ENCODE peak calls at places on chromosomes 11 and 22, in ten cellular contexts. One of them, this sample, is unnamed.

GRCh38 chr11:11667056-11667455 is 45.3 kb upstream of the GALNT18 start:
- DNase-seq in endothelial cell: no peak
- DNase-seq in activated T-cell treated with anti-CD3 and anti-CD28 coated beads for 48 hours: no peak
- DNase-seq in neuronal stem cell: no peak
- DNase-seq in WTC11: no peak
- DNase-seq in naive thymus-derived CD4-positive, alpha-beta T cell: no peak
- DNase-seq in HTR-8/SVneo: no peak
- DNase-seq in mammary epithelial cell: no peak
- DNase-seq in fibroblast of the conjunctiva: no peak
- DNase-seq in neural crest cell: no peak
- DNase-seq in this sample: no peak

GRCh38 chr11:64534391-64534801 is 56.6 kb upstream of the SLC22A12 start:
- DNase-seq in endothelial cell: no peak
- DNase-seq in activated T-cell treated with anti-CD3 and anti-CD28 coated beads for 48 hours: no peak
- DNase-seq in neuronal stem cell: no peak
- DNase-seq in WTC11: no peak
- DNase-seq in naive thymus-derived CD4-positive, alpha-beta T cell: no peak
- DNase-seq in HTR-8/SVneo: no peak
- DNase-seq in mammary epithelial cell: no peak
- DNase-seq in fibroblast of the conjunctiva: no peak
- DNase-seq in neural crest cell: no peak
- DNase-seq in this sample: no peak

GRCh38 chr22:21038405-21038804 is 6.0 kb upstream of the SLC7A4 start:
- DNase-seq in endothelial cell: no peak
- DNase-seq in activated T-cell treated with anti-CD3 and anti-CD28 coated beads for 48 hours: no peak
- DNase-seq in neuronal stem cell: no peak
- DNase-seq in WTC11: no peak
- DNase-seq in naive thymus-derived CD4-positive, alpha-beta T cell: no peak
- DNase-seq in HTR-8/SVneo: no peak
- DNase-seq in mammary epithelial cell: no peak
- DNase-seq in fibroblast of the conjunctiva: no peak
- DNase-seq in neural crest cell: no peak
- DNase-seq in this sample: no peak

GRCh38 chr11:128684582-128685382 is 9.1 kb upstream of the FLI1 start:
- DNase-seq in endothelial cell: no peak
- DNase-seq in activated T-cell treated with anti-CD3 and anti-CD28 coated beads for 48 hours: no peak
- DNase-seq in neuronal stem cell: no peak
- DNase-seq in WTC11: peak; percentile 62
- DNase-seq in naive thymus-derived CD4-positive, alpha-beta T cell: no peak
- DNase-seq in HTR-8/SVneo: no peak
- DNase-seq in mammary epithelial cell: no peak
- DNase-seq in fibroblast of the conjunctiva: no peak
- DNase-seq in neural crest cell: no peak
- DNase-seq in this sample: no peak

GRCh38 chr11:19978668-19979518 is 181.4 kb downstream of the DBX1 start:
- DNase-seq in endothelial cell: no peak
- DNase-seq in activated T-cell treated with anti-CD3 and anti-CD28 coated beads for 48 hours: no peak
- DNase-seq in neuronal stem cell: no peak
- DNase-seq in WTC11: no peak
- DNase-seq in naive thymus-derived CD4-positive, alpha-beta T cell: no peak
- DNase-seq in HTR-8/SVneo: peak; percentile 21
- DNase-seq in mammary epithelial cell: peak; percentile 85
- DNase-seq in fibroblast of the conjunctiva: peak; percentile 90
- DNase-seq in neural crest cell: no peak
- DNase-seq in this sample: peak; percentile 59

GRCh38 chr11:114059278-114059983 is at the start of gene ZBTB16:
- DNase-seq in endothelial cell: peak; percentile 46
- DNase-seq in activated T-cell treated with anti-CD3 and anti-CD28 coated beads for 48 hours: peak; percentile 35
- DNase-seq in neuronal stem cell: peak; percentile 84
- DNase-seq in WTC11: peak; percentile 79
- DNase-seq in naive thymus-derived CD4-positive, alpha-beta T cell: peak; percentile 62
- DNase-seq in HTR-8/SVneo: no peak
- DNase-seq in mammary epithelial cell: no peak
- DNase-seq in fibroblast of the conjunctiva: peak; percentile 89
- DNase-seq in neural crest cell: peak; percentile 79
- DNase-seq in this sample: no peak

GRCh38 chr11:61384271-61385242 is 7.8 kb upstream of the TMEM216 start:
- DNase-seq in endothelial cell: peak; percentile 26
- DNase-seq in activated T-cell treated with anti-CD3 and anti-CD28 coated beads for 48 hours: no peak
- DNase-seq in neuronal stem cell: no peak
- DNase-seq in WTC11: peak; percentile 23
- DNase-seq in naive thymus-derived CD4-positive, alpha-beta T cell: no peak
- DNase-seq in HTR-8/SVneo: no peak
- DNase-seq in mammary epithelial cell: no peak
- DNase-seq in fibroblast of the conjunctiva: no peak
- DNase-seq in neural crest cell: no peak
- DNase-seq in this sample: no peak

GRCh38 chr11:23423119-23423518 is 562.8 kb upstream of the CCDC179 start:
- DNase-seq in endothelial cell: no peak
- DNase-seq in activated T-cell treated with anti-CD3 and anti-CD28 coated beads for 48 hours: no peak
- DNase-seq in neuronal stem cell: no peak
- DNase-seq in WTC11: no peak
- DNase-seq in naive thymus-derived CD4-positive, alpha-beta T cell: no peak
- DNase-seq in HTR-8/SVneo: no peak
- DNase-seq in mammary epithelial cell: no peak
- DNase-seq in fibroblast of the conjunctiva: peak; percentile 6
- DNase-seq in neural crest cell: no peak
- DNase-seq in this sample: no peak

GRCh38 chr11:120239713-120240640 is at the start of gene POU2F3:
- DNase-seq in endothelial cell: no peak
- DNase-seq in activated T-cell treated with anti-CD3 and anti-CD28 coated beads for 48 hours: no peak
- DNase-seq in neuronal stem cell: no peak
- DNase-seq in WTC11: peak; percentile 56
- DNase-seq in naive thymus-derived CD4-positive, alpha-beta T cell: no peak
- DNase-seq in HTR-8/SVneo: no peak
- DNase-seq in mammary epithelial cell: no peak
- DNase-seq in fibroblast of the conjunctiva: no peak
- DNase-seq in neural crest cell: no peak
- DNase-seq in this sample: no peak

GRCh38 chr11:66335531-66336233 is 552 bp downstream of the RIN1 start:
- DNase-seq in endothelial cell: peak; percentile 50
- DNase-seq in activated T-cell treated with anti-CD3 and anti-CD28 coated beads for 48 hours: no peak
- DNase-seq in neuronal stem cell: no peak
- DNase-seq in WTC11: no peak
- DNase-seq in naive thymus-derived CD4-positive, alpha-beta T cell: no peak
- DNase-seq in HTR-8/SVneo: peak; percentile 71
- DNase-seq in mammary epithelial cell: peak; percentile 50
- DNase-seq in fibroblast of the conjunctiva: no peak
- DNase-seq in neural crest cell: no peak
- DNase-seq in this sample: peak; percentile 67

GRCh38 chr11:35555238-35555887 is 29.9 kb upstream of the PAMR1 start:
- DNase-seq in endothelial cell: no peak
- DNase-seq in activated T-cell treated with anti-CD3 and anti-CD28 coated beads for 48 hours: no peak
- DNase-seq in neuronal stem cell: no peak
- DNase-seq in WTC11: no peak
- DNase-seq in naive thymus-derived CD4-positive, alpha-beta T cell: no peak
- DNase-seq in HTR-8/SVneo: no peak
- DNase-seq in mammary epithelial cell: no peak
- DNase-seq in fibroblast of the conjunctiva: peak; percentile 47
- DNase-seq in neural crest cell: no peak
- DNase-seq in this sample: no peak

GRCh38 chr22:30318773-30319419 is 7.8 kb downstream of the TBC1D10A start:
- DNase-seq in endothelial cell: no peak
- DNase-seq in activated T-cell treated with anti-CD3 and anti-CD28 coated beads for 48 hours: no peak
- DNase-seq in neuronal stem cell: no peak
- DNase-seq in WTC11: no peak
- DNase-seq in naive thymus-derived CD4-positive, alpha-beta T cell: no peak
- DNase-seq in HTR-8/SVneo: no peak
- DNase-seq in mammary epithelial cell: no peak
- DNase-seq in fibroblast of the conjunctiva: no peak
- DNase-seq in neural crest cell: no peak
- DNase-seq in this sample: no peak

GRCh38 chr22:44424131-44424711 is 73.8 kb downstream of the RTL6 start:
- DNase-seq in endothelial cell: no peak
- DNase-seq in activated T-cell treated with anti-CD3 and anti-CD28 coated beads for 48 hours: no peak
- DNase-seq in neuronal stem cell: no peak
- DNase-seq in WTC11: no peak
- DNase-seq in naive thymus-derived CD4-positive, alpha-beta T cell: no peak
- DNase-seq in HTR-8/SVneo: no peak
- DNase-seq in mammary epithelial cell: no peak
- DNase-seq in fibroblast of the conjunctiva: no peak
- DNase-seq in neural crest cell: no peak
- DNase-seq in this sample: no peak

GRCh38 chr11:122095950-122096942 is 19.8 kb downstream of the BLID start:
- DNase-seq in endothelial cell: no peak
- DNase-seq in activated T-cell treated with anti-CD3 and anti-CD28 coated beads for 48 hours: no peak
- DNase-seq in neuronal stem cell: no peak
- DNase-seq in WTC11: no peak
- DNase-seq in naive thymus-derived CD4-positive, alpha-beta T cell: no peak
- DNase-seq in HTR-8/SVneo: no peak
- DNase-seq in mammary epithelial cell: peak; percentile 49
- DNase-seq in fibroblast of the conjunctiva: no peak
- DNase-seq in neural crest cell: no peak
- DNase-seq in this sample: peak; percentile 66

GRCh38 chr11:92505689-92506088 is 281.1 kb downstream of the FAT3 start:
- DNase-seq in endothelial cell: no peak
- DNase-seq in activated T-cell treated with anti-CD3 and anti-CD28 coated beads for 48 hours: no peak
- DNase-seq in neuronal stem cell: no peak
- DNase-seq in WTC11: no peak
- DNase-seq in naive thymus-derived CD4-positive, alpha-beta T cell: no peak
- DNase-seq in HTR-8/SVneo: no peak
- DNase-seq in mammary epithelial cell: no peak
- DNase-seq in fibroblast of the conjunctiva: no peak
- DNase-seq in neural crest cell: no peak
- DNase-seq in this sample: no peak

GRCh38 chr11:9765320-9766101 is 101.6 kb downstream of the SWAP70 start:
- DNase-seq in endothelial cell: peak; percentile 39
- DNase-seq in activated T-cell treated with anti-CD3 and anti-CD28 coated beads for 48 hours: no peak
- DNase-seq in neuronal stem cell: no peak
- DNase-seq in WTC11: peak; percentile 61
- DNase-seq in naive thymus-derived CD4-positive, alpha-beta T cell: no peak
- DNase-seq in HTR-8/SVneo: peak; percentile 80
- DNase-seq in mammary epithelial cell: no peak
- DNase-seq in fibroblast of the conjunctiva: peak; percentile 98
- DNase-seq in neural crest cell: no peak
- DNase-seq in this sample: peak; percentile 53

GRCh38 chr22:25364736-25365241 is 145.3 kb downstream of the CRYBB2 start:
- DNase-seq in endothelial cell: no peak
- DNase-seq in activated T-cell treated with anti-CD3 and anti-CD28 coated beads for 48 hours: no peak
- DNase-seq in neuronal stem cell: no peak
- DNase-seq in WTC11: no peak
- DNase-seq in naive thymus-derived CD4-positive, alpha-beta T cell: no peak
- DNase-seq in HTR-8/SVneo: no peak
- DNase-seq in mammary epithelial cell: no peak
- DNase-seq in fibroblast of the conjunctiva: no peak
- DNase-seq in neural crest cell: no peak
- DNase-seq in this sample: no peak

GRCh38 chr11:72519220-72519881 is 85.0 kb upstream of the CLPB start:
- DNase-seq in endothelial cell: no peak
- DNase-seq in activated T-cell treated with anti-CD3 and anti-CD28 coated beads for 48 hours: no peak
- DNase-seq in neuronal stem cell: no peak
- DNase-seq in WTC11: no peak
- DNase-seq in naive thymus-derived CD4-positive, alpha-beta T cell: peak; percentile 10
- DNase-seq in HTR-8/SVneo: peak; percentile 39
- DNase-seq in mammary epithelial cell: no peak
- DNase-seq in fibroblast of the conjunctiva: no peak
- DNase-seq in neural crest cell: no peak
- DNase-seq in this sample: no peak

GRCh38 chr11:6757373-6757967 is 14.3 kb downstream of the OR2AG2 start:
- DNase-seq in endothelial cell: peak; percentile 61
- DNase-seq in activated T-cell treated with anti-CD3 and anti-CD28 coated beads for 48 hours: no peak
- DNase-seq in neuronal stem cell: peak; percentile 43
- DNase-seq in WTC11: peak; percentile 52
- DNase-seq in naive thymus-derived CD4-positive, alpha-beta T cell: peak; percentile 53
- DNase-seq in HTR-8/SVneo: peak; percentile 22
- DNase-seq in mammary epithelial cell: peak; percentile 31
- DNase-seq in fibroblast of the conjunctiva: peak; percentile 29
- DNase-seq in neural crest cell: peak; percentile 48
- DNase-seq in this sample: peak; percentile 15

GRCh38 chr11:41789376-41789775 is 329.9 kb upstream of the LRRC4C start:
- DNase-seq in endothelial cell: no peak
- DNase-seq in activated T-cell treated with anti-CD3 and anti-CD28 coated beads for 48 hours: no peak
- DNase-seq in neuronal stem cell: no peak
- DNase-seq in WTC11: no peak
- DNase-seq in naive thymus-derived CD4-positive, alpha-beta T cell: no peak
- DNase-seq in HTR-8/SVneo: no peak
- DNase-seq in mammary epithelial cell: peak; percentile 32
- DNase-seq in fibroblast of the conjunctiva: no peak
- DNase-seq in neural crest cell: no peak
- DNase-seq in this sample: no peak

GRCh38 chr22:19814428-19814827 is 40.2 kb downstream of the GNB1L start:
- DNase-seq in endothelial cell: no peak
- DNase-seq in activated T-cell treated with anti-CD3 and anti-CD28 coated beads for 48 hours: no peak
- DNase-seq in neuronal stem cell: no peak
- DNase-seq in WTC11: no peak
- DNase-seq in naive thymus-derived CD4-positive, alpha-beta T cell: no peak
- DNase-seq in HTR-8/SVneo: no peak
- DNase-seq in mammary epithelial cell: no peak
- DNase-seq in fibroblast of the conjunctiva: no peak
- DNase-seq in neural crest cell: no peak
- DNase-seq in this sample: no peak

GRCh38 chr11:126345759-126346585 is 9.5 kb upstream of the ST3GAL4 start:
- DNase-seq in endothelial cell: no peak
- DNase-seq in activated T-cell treated with anti-CD3 and anti-CD28 coated beads for 48 hours: no peak
- DNase-seq in neuronal stem cell: no peak
- DNase-seq in WTC11: no peak
- DNase-seq in naive thymus-derived CD4-positive, alpha-beta T cell: no peak
- DNase-seq in HTR-8/SVneo: no peak
- DNase-seq in mammary epithelial cell: no peak
- DNase-seq in fibroblast of the conjunctiva: no peak
- DNase-seq in neural crest cell: no peak
- DNase-seq in this sample: peak; percentile 91

GRCh38 chr11:69638941-69639681 is 1.8 kb upstream of the CCND1 start:
- DNase-seq in endothelial cell: peak; percentile 91
- DNase-seq in activated T-cell treated with anti-CD3 and anti-CD28 coated beads for 48 hours: no peak
- DNase-seq in neuronal stem cell: peak; percentile 95
- DNase-seq in WTC11: peak; percentile 98
- DNase-seq in naive thymus-derived CD4-positive, alpha-beta T cell: no peak
- DNase-seq in HTR-8/SVneo: peak; percentile 95
- DNase-seq in mammary epithelial cell: peak; percentile 95
- DNase-seq in fibroblast of the conjunctiva: peak; percentile 88
- DNase-seq in neural crest cell: peak; percentile 91
- DNase-seq in this sample: peak; percentile 96

GRCh38 chr11:122632178-122632824 is 23.2 kb upstream of the UBASH3B start:
- DNase-seq in endothelial cell: no peak
- DNase-seq in activated T-cell treated with anti-CD3 and anti-CD28 coated beads for 48 hours: no peak
- DNase-seq in neuronal stem cell: no peak
- DNase-seq in WTC11: no peak
- DNase-seq in naive thymus-derived CD4-positive, alpha-beta T cell: no peak
- DNase-seq in HTR-8/SVneo: no peak
- DNase-seq in mammary epithelial cell: peak; percentile 78
- DNase-seq in fibroblast of the conjunctiva: no peak
- DNase-seq in neural crest cell: no peak
- DNase-seq in this sample: no peak

GRCh38 chr11:125092669-125093068 is 18.8 kb downstream of the TMEM218 start:
- DNase-seq in endothelial cell: no peak
- DNase-seq in activated T-cell treated with anti-CD3 and anti-CD28 coated beads for 48 hours: no peak
- DNase-seq in neuronal stem cell: no peak
- DNase-seq in WTC11: no peak
- DNase-seq in naive thymus-derived CD4-positive, alpha-beta T cell: no peak
- DNase-seq in HTR-8/SVneo: no peak
- DNase-seq in mammary epithelial cell: no peak
- DNase-seq in fibroblast of the conjunctiva: no peak
- DNase-seq in neural crest cell: no peak
- DNase-seq in this sample: no peak

GRCh38 chr11:66178183-66178582 is 90.3 kb upstream of the RAB1B start:
- DNase-seq in endothelial cell: no peak
- DNase-seq in activated T-cell treated with anti-CD3 and anti-CD28 coated beads for 48 hours: no peak
- DNase-seq in neuronal stem cell: no peak
- DNase-seq in WTC11: no peak
- DNase-seq in naive thymus-derived CD4-positive, alpha-beta T cell: no peak
- DNase-seq in HTR-8/SVneo: no peak
- DNase-seq in mammary epithelial cell: no peak
- DNase-seq in fibroblast of the conjunctiva: no peak
- DNase-seq in neural crest cell: no peak
- DNase-seq in this sample: no peak

GRCh38 chr11:98736813-98737212 is 283.9 kb upstream of the CNTN5 start:
- DNase-seq in endothelial cell: no peak
- DNase-seq in activated T-cell treated with anti-CD3 and anti-CD28 coated beads for 48 hours: no peak
- DNase-seq in neuronal stem cell: no peak
- DNase-seq in WTC11: no peak
- DNase-seq in naive thymus-derived CD4-positive, alpha-beta T cell: no peak
- DNase-seq in HTR-8/SVneo: no peak
- DNase-seq in mammary epithelial cell: no peak
- DNase-seq in fibroblast of the conjunctiva: no peak
- DNase-seq in neural crest cell: no peak
- DNase-seq in this sample: no peak

GRCh38 chr11:27040302-27041115 is at the start of gene BBOX1:
- DNase-seq in endothelial cell: no peak
- DNase-seq in activated T-cell treated with anti-CD3 and anti-CD28 coated beads for 48 hours: no peak
- DNase-seq in neuronal stem cell: no peak
- DNase-seq in WTC11: no peak
- DNase-seq in naive thymus-derived CD4-positive, alpha-beta T cell: no peak
- DNase-seq in HTR-8/SVneo: no peak
- DNase-seq in mammary epithelial cell: peak; percentile 96
- DNase-seq in fibroblast of the conjunctiva: no peak
- DNase-seq in neural crest cell: no peak
- DNase-seq in this sample: peak; percentile 59